ENCODE peak calls at places on chromosome 7, in six cellular contexts. One of them, this sample, is unnamed.

GRCh38 chr7:41881313-41882130 is 178.6 kb upstream of the INHBA start:
- DNase-seq in EL: no peak
- DNase-seq in pancreas: no peak
- DNase-seq in naive thymus-derived CD4-positive, alpha-beta T cell: peak
- DNase-seq in germinal center: peak
- DNase-seq in HCT116: no peak
- DNase-seq in this sample: peak

GRCh38 chr7:158187055-158187770 is 400.4 kb downstream of the PTPRN2 start:
- DNase-seq in germinal center: no peak
- DNase-seq in EL: no peak
- DNase-seq in HCT116: no peak
- DNase-seq in pancreas: no peak
- DNase-seq in naive thymus-derived CD4-positive, alpha-beta T cell: no peak
- DNase-seq in this sample: no peak

GRCh38 chr7:17144313-17144712 is 154.1 kb upstream of the AHR start:
- DNase-seq in HCT116: no peak
- DNase-seq in pancreas: no peak
- DNase-seq in EL: peak
- DNase-seq in germinal center: no peak
- DNase-seq in naive thymus-derived CD4-positive, alpha-beta T cell: no peak
- DNase-seq in this sample: peak

GRCh38 chr7:88095-88926 is 104.1 kb upstream of the FAM20C start:
- DNase-seq in pancreas: peak
- DNase-seq in germinal center: no peak
- DNase-seq in naive thymus-derived CD4-positive, alpha-beta T cell: no peak
- DNase-seq in EL: no peak
- DNase-seq in HCT116: no peak
- DNase-seq in this sample: no peak

GRCh38 chr7:66741-67140 is 125.6 kb upstream of the FAM20C start:
- DNase-seq in EL: no peak
- DNase-seq in HCT116: no peak
- DNase-seq in naive thymus-derived CD4-positive, alpha-beta T cell: no peak
- DNase-seq in germinal center: no peak
- DNase-seq in pancreas: no peak
- DNase-seq in this sample: no peak

GRCh38 chr7:103993551-103993950 is 4.1 kb upstream of the RELN start:
- DNase-seq in naive thymus-derived CD4-positive, alpha-beta T cell: no peak
- DNase-seq in HCT116: no peak
- DNase-seq in EL: peak
- DNase-seq in germinal center: no peak
- DNase-seq in pancreas: no peak
- DNase-seq in this sample: no peak

GRCh38 chr7:129066290-129067131 is 11.6 kb upstream of the TNPO3 start:
- DNase-seq in germinal center: no peak
- DNase-seq in HCT116: no peak
- DNase-seq in EL: peak
- DNase-seq in naive thymus-derived CD4-positive, alpha-beta T cell: no peak
- DNase-seq in pancreas: no peak
- DNase-seq in this sample: peak

GRCh38 chr7:55187701-55188491 is 169.1 kb downstream of the EGFR start:
- DNase-seq in pancreas: no peak
- DNase-seq in EL: no peak
- DNase-seq in HCT116: no peak
- DNase-seq in germinal center: no peak
- DNase-seq in naive thymus-derived CD4-positive, alpha-beta T cell: no peak
- DNase-seq in this sample: no peak

GRCh38 chr7:51198654-51199053 is 118.0 kb downstream of the COBL start:
- DNase-seq in HCT116: no peak
- DNase-seq in pancreas: no peak
- DNase-seq in naive thymus-derived CD4-positive, alpha-beta T cell: no peak
- DNase-seq in germinal center: no peak
- DNase-seq in EL: no peak
- DNase-seq in this sample: no peak

GRCh38 chr7:80634505-80634904 is 3.9 kb upstream of the CD36 start:
- DNase-seq in HCT116: no peak
- DNase-seq in EL: peak
- DNase-seq in pancreas: no peak
- DNase-seq in naive thymus-derived CD4-positive, alpha-beta T cell: no peak
- DNase-seq in germinal center: no peak
- DNase-seq in this sample: peak

GRCh38 chr7:77407906-77408305 is 8.2 kb downstream of the GSAP start:
- DNase-seq in EL: no peak
- DNase-seq in germinal center: no peak
- DNase-seq in HCT116: no peak
- DNase-seq in pancreas: no peak
- DNase-seq in naive thymus-derived CD4-positive, alpha-beta T cell: no peak
- DNase-seq in this sample: no peak

GRCh38 chr7:112157072-112157471 is 49.1 kb downstream of the DOCK4 start:
- DNase-seq in EL: peak
- DNase-seq in germinal center: no peak
- DNase-seq in HCT116: no peak
- DNase-seq in naive thymus-derived CD4-positive, alpha-beta T cell: no peak
- DNase-seq in pancreas: no peak
- DNase-seq in this sample: peak

GRCh38 chr7:154682003-154682402 is 320.9 kb downstream of the PAXIP1 start:
- DNase-seq in HCT116: no peak
- DNase-seq in EL: no peak
- DNase-seq in naive thymus-derived CD4-positive, alpha-beta T cell: no peak
- DNase-seq in pancreas: no peak
- DNase-seq in germinal center: no peak
- DNase-seq in this sample: no peak

GRCh38 chr7:93245525-93246432 is 13.6 kb downstream of the VPS50 start:
- DNase-seq in EL: peak
- DNase-seq in pancreas: no peak
- DNase-seq in germinal center: peak
- DNase-seq in naive thymus-derived CD4-positive, alpha-beta T cell: peak
- DNase-seq in HCT116: no peak
- DNase-seq in this sample: peak

This sample was measured in NB4.